ENCODE peak calls at places on chromosome 6, in six cellular contexts. One of them, this sample, is unnamed.
A peak's percentile ranks its signal among the peaks of the same experiment; 100 is the strongest.

GRCh38 chr6:47780510-47781356 is 1.1 kb upstream of the OPN5 start:
- DNase-seq in NCI-H2081: peak; percentile 67
- DNase-seq in NCI-H1092: peak; percentile 19
- DNase-seq in activated CD4-positive, CD25-positive, alpha-beta regulatory T cell: no peak
- DNase-seq in HEK293T: peak; percentile 59
- DNase-seq in A549: peak; percentile 33
- DNase-seq in this sample: no peak

GRCh38 chr6:56072856-56073255 is 174.5 kb downstream of the COL21A1 start:
- DNase-seq in NCI-H2081: no peak
- DNase-seq in NCI-H1092: no peak
- DNase-seq in activated CD4-positive, CD25-positive, alpha-beta regulatory T cell: no peak
- DNase-seq in HEK293T: no peak
- DNase-seq in A549: no peak
- DNase-seq in this sample: no peak

GRCh38 chr6:170227996-170228550 is 62.8 kb downstream of the DLL1 start:
- DNase-seq in NCI-H2081: no peak
- DNase-seq in NCI-H1092: no peak
- DNase-seq in activated CD4-positive, CD25-positive, alpha-beta regulatory T cell: no peak
- DNase-seq in HEK293T: no peak
- DNase-seq in A549: no peak
- DNase-seq in this sample: no peak

GRCh38 chr6:14925627-14926026 is 320.2 kb upstream of the JARID2 start:
- DNase-seq in NCI-H2081: no peak
- DNase-seq in NCI-H1092: no peak
- DNase-seq in activated CD4-positive, CD25-positive, alpha-beta regulatory T cell: no peak
- DNase-seq in HEK293T: no peak
- DNase-seq in A549: no peak
- DNase-seq in this sample: no peak

GRCh38 chr6:147909645-147910044 is 401.2 kb downstream of the SAMD5 start:
- DNase-seq in NCI-H2081: no peak
- DNase-seq in NCI-H1092: no peak
- DNase-seq in activated CD4-positive, CD25-positive, alpha-beta regulatory T cell: no peak
- DNase-seq in HEK293T: no peak
- DNase-seq in A549: no peak
- DNase-seq in this sample: no peak

GRCh38 chr6:161890959-161891358 is 617.1 kb upstream of the AGPAT4 start:
- DNase-seq in NCI-H2081: peak; percentile 1
- DNase-seq in NCI-H1092: no peak
- DNase-seq in activated CD4-positive, CD25-positive, alpha-beta regulatory T cell: no peak
- DNase-seq in HEK293T: peak; percentile 12
- DNase-seq in A549: no peak
- DNase-seq in this sample: no peak

GRCh38 chr6:22892452-22892851 is 323.1 kb downstream of the HDGFL1 start:
- DNase-seq in NCI-H2081: no peak
- DNase-seq in NCI-H1092: no peak
- DNase-seq in activated CD4-positive, CD25-positive, alpha-beta regulatory T cell: no peak
- DNase-seq in HEK293T: no peak
- DNase-seq in A549: peak; percentile 25
- DNase-seq in this sample: no peak

GRCh38 chr6:38567436-38567835 is 72.3 kb downstream of the BTBD9 start:
- DNase-seq in NCI-H2081: peak; percentile 42
- DNase-seq in NCI-H1092: no peak
- DNase-seq in activated CD4-positive, CD25-positive, alpha-beta regulatory T cell: no peak
- DNase-seq in HEK293T: no peak
- DNase-seq in A549: no peak
- DNase-seq in this sample: no peak

GRCh38 chr6:84197708-84198107 is 29.7 kb downstream of the CEP162 start:
- DNase-seq in NCI-H2081: no peak
- DNase-seq in NCI-H1092: no peak
- DNase-seq in activated CD4-positive, CD25-positive, alpha-beta regulatory T cell: no peak
- DNase-seq in HEK293T: no peak
- DNase-seq in A549: no peak
- DNase-seq in this sample: no peak

GRCh38 chr6:52187098-52187497 is 923 bp downstream of the IL17A start:
- DNase-seq in NCI-H2081: no peak
- DNase-seq in NCI-H1092: no peak
- DNase-seq in activated CD4-positive, CD25-positive, alpha-beta regulatory T cell: no peak
- DNase-seq in HEK293T: no peak
- DNase-seq in A549: no peak
- DNase-seq in this sample: no peak

GRCh38 chr6:131782764-131783163 is 25.1 kb upstream of the ENPP1 start:
- DNase-seq in NCI-H2081: peak; percentile 28
- DNase-seq in NCI-H1092: no peak
- DNase-seq in activated CD4-positive, CD25-positive, alpha-beta regulatory T cell: no peak
- DNase-seq in HEK293T: no peak
- DNase-seq in A549: no peak
- DNase-seq in this sample: no peak

GRCh38 chr6:136014454-136015421 is 163.2 kb downstream of the PDE7B start:
- DNase-seq in NCI-H2081: no peak
- DNase-seq in NCI-H1092: no peak
- DNase-seq in activated CD4-positive, CD25-positive, alpha-beta regulatory T cell: no peak
- DNase-seq in HEK293T: peak; percentile 38
- DNase-seq in A549: peak; percentile 60
- DNase-seq in this sample: no peak

GRCh38 chr6:142802124-142802523 is 142.9 kb downstream of the HIVEP2 start:
- DNase-seq in NCI-H2081: no peak
- DNase-seq in NCI-H1092: no peak
- DNase-seq in activated CD4-positive, CD25-positive, alpha-beta regulatory T cell: no peak
- DNase-seq in HEK293T: no peak
- DNase-seq in A549: peak; percentile 59
- DNase-seq in this sample: no peak

GRCh38 chr6:13574571-13575376 is at the start of gene SIRT5:
- DNase-seq in NCI-H2081: peak; percentile 91
- DNase-seq in NCI-H1092: peak; percentile 41
- DNase-seq in activated CD4-positive, CD25-positive, alpha-beta regulatory T cell: peak; percentile 46
- DNase-seq in HEK293T: peak; percentile 71
- DNase-seq in A549: peak; percentile 76
- DNase-seq in this sample: peak; percentile 57

GRCh38 chr6:145323652-145324051 is 411.7 kb downstream of the EPM2A start:
- DNase-seq in NCI-H2081: no peak
- DNase-seq in NCI-H1092: no peak
- DNase-seq in activated CD4-positive, CD25-positive, alpha-beta regulatory T cell: no peak
- DNase-seq in HEK293T: no peak
- DNase-seq in A549: no peak
- DNase-seq in this sample: no peak

GRCh38 chr6:75493400-75494064 is at the start of gene FILIP1:
- DNase-seq in NCI-H2081: no peak
- DNase-seq in NCI-H1092: no peak
- DNase-seq in activated CD4-positive, CD25-positive, alpha-beta regulatory T cell: no peak
- DNase-seq in HEK293T: peak; percentile 17
- DNase-seq in A549: no peak
- DNase-seq in this sample: no peak

GRCh38 chr6:85484941-85485340 is 35.1 kb downstream of the NT5E start:
- DNase-seq in NCI-H2081: peak; percentile 69
- DNase-seq in NCI-H1092: peak; percentile 20
- DNase-seq in activated CD4-positive, CD25-positive, alpha-beta regulatory T cell: no peak
- DNase-seq in HEK293T: no peak
- DNase-seq in A549: no peak
- DNase-seq in this sample: no peak

GRCh38 chr6:73704798-73705197 is 8.8 kb downstream of the CD109 start:
- DNase-seq in NCI-H2081: no peak
- DNase-seq in NCI-H1092: no peak
- DNase-seq in activated CD4-positive, CD25-positive, alpha-beta regulatory T cell: no peak
- DNase-seq in HEK293T: no peak
- DNase-seq in A549: no peak
- DNase-seq in this sample: no peak

GRCh38 chr6:42834056-42834455 is 45.4 kb upstream of the RPL7L1 start:
- DNase-seq in NCI-H2081: no peak
- DNase-seq in NCI-H1092: no peak
- DNase-seq in activated CD4-positive, CD25-positive, alpha-beta regulatory T cell: no peak
- DNase-seq in HEK293T: no peak
- DNase-seq in A549: no peak
- DNase-seq in this sample: no peak

GRCh38 chr6:41439524-41440418 is 104.4 kb downstream of the NCR2 start:
- DNase-seq in NCI-H2081: no peak
- DNase-seq in NCI-H1092: no peak
- DNase-seq in activated CD4-positive, CD25-positive, alpha-beta regulatory T cell: no peak
- DNase-seq in HEK293T: no peak
- DNase-seq in A549: no peak
- DNase-seq in this sample: no peak

GRCh38 chr6:20211941-20212391 is 303 bp downstream of the MBOAT1 start:
- DNase-seq in NCI-H2081: peak; percentile 62
- DNase-seq in NCI-H1092: no peak
- DNase-seq in activated CD4-positive, CD25-positive, alpha-beta regulatory T cell: no peak
- DNase-seq in HEK293T: no peak
- DNase-seq in A549: peak; percentile 28
- DNase-seq in this sample: no peak

GRCh38 chr6:5936611-5937010 is 70.1 kb downstream of the NRN1 start:
- DNase-seq in NCI-H2081: no peak
- DNase-seq in NCI-H1092: no peak
- DNase-seq in activated CD4-positive, CD25-positive, alpha-beta regulatory T cell: no peak
- DNase-seq in HEK293T: no peak
- DNase-seq in A549: no peak
- DNase-seq in this sample: no peak

GRCh38 chr6:127914240-127914639 is 13.4 kb upstream of the THEMIS start:
- DNase-seq in NCI-H2081: no peak
- DNase-seq in NCI-H1092: no peak
- DNase-seq in activated CD4-positive, CD25-positive, alpha-beta regulatory T cell: no peak
- DNase-seq in HEK293T: no peak
- DNase-seq in A549: no peak
- DNase-seq in this sample: no peak

GRCh38 chr6:16985484-16986284 is 116.2 kb upstream of the STMND1 start:
- DNase-seq in NCI-H2081: no peak
- DNase-seq in NCI-H1092: no peak
- DNase-seq in activated CD4-positive, CD25-positive, alpha-beta regulatory T cell: no peak
- DNase-seq in HEK293T: no peak
- DNase-seq in A549: no peak
- DNase-seq in this sample: no peak

GRCh38 chr6:99350573-99350972 is 1.1 kb upstream of the FAXC start:
- DNase-seq in NCI-H2081: peak; percentile 18
- DNase-seq in NCI-H1092: no peak
- DNase-seq in activated CD4-positive, CD25-positive, alpha-beta regulatory T cell: no peak
- DNase-seq in HEK293T: no peak
- DNase-seq in A549: no peak
- DNase-seq in this sample: no peak

GRCh38 chr6:19303381-19303780 is 533.8 kb upstream of the ID4 start:
- DNase-seq in NCI-H2081: peak; percentile 83
- DNase-seq in NCI-H1092: peak; percentile 76
- DNase-seq in activated CD4-positive, CD25-positive, alpha-beta regulatory T cell: no peak
- DNase-seq in HEK293T: no peak
- DNase-seq in A549: no peak
- DNase-seq in this sample: no peak

GRCh38 chr6:3356824-3357420 is 98.2 kb downstream of the PSMG4 start:
- DNase-seq in NCI-H2081: no peak
- DNase-seq in NCI-H1092: no peak
- DNase-seq in activated CD4-positive, CD25-positive, alpha-beta regulatory T cell: no peak
- DNase-seq in HEK293T: no peak
- DNase-seq in A549: peak; percentile 34
- DNase-seq in this sample: no peak

GRCh38 chr6:130742282-130742681 is 84.9 kb upstream of the SMLR1 start:
- DNase-seq in NCI-H2081: no peak
- DNase-seq in NCI-H1092: no peak
- DNase-seq in activated CD4-positive, CD25-positive, alpha-beta regulatory T cell: no peak
- DNase-seq in HEK293T: no peak
- DNase-seq in A549: no peak
- DNase-seq in this sample: no peak

GRCh38 chr6:157761926-157762325 is 61.1 kb upstream of the SNX9 start:
- DNase-seq in NCI-H2081: no peak
- DNase-seq in NCI-H1092: no peak
- DNase-seq in activated CD4-positive, CD25-positive, alpha-beta regulatory T cell: no peak
- DNase-seq in HEK293T: no peak
- DNase-seq in A549: no peak
- DNase-seq in this sample: no peak

GRCh38 chr6:5684320-5684719 is 322.4 kb downstream of the NRN1 start:
- DNase-seq in NCI-H2081: no peak
- DNase-seq in NCI-H1092: no peak
- DNase-seq in activated CD4-positive, CD25-positive, alpha-beta regulatory T cell: no peak
- DNase-seq in HEK293T: no peak
- DNase-seq in A549: no peak
- DNase-seq in this sample: no peak

GRCh38 chr6:33880746-33881145 is 76.9 kb upstream of the MLN start:
- DNase-seq in NCI-H2081: no peak
- DNase-seq in NCI-H1092: no peak
- DNase-seq in activated CD4-positive, CD25-positive, alpha-beta regulatory T cell: no peak
- DNase-seq in HEK293T: no peak
- DNase-seq in A549: no peak
- DNase-seq in this sample: no peak

GRCh38 chr6:112296122-112296521 is 41.8 kb upstream of the LAMA4 start:
- DNase-seq in NCI-H2081: no peak
- DNase-seq in NCI-H1092: no peak
- DNase-seq in activated CD4-positive, CD25-positive, alpha-beta regulatory T cell: no peak
- DNase-seq in HEK293T: peak; percentile 70
- DNase-seq in A549: peak; percentile 14
- DNase-seq in this sample: no peak

GRCh38 chr6:27296106-27296783 is 15.8 kb downstream of the POM121L2 start:
- DNase-seq in NCI-H2081: no peak
- DNase-seq in NCI-H1092: no peak
- DNase-seq in activated CD4-positive, CD25-positive, alpha-beta regulatory T cell: no peak
- DNase-seq in HEK293T: peak; percentile 55
- DNase-seq in A549: no peak
- DNase-seq in this sample: no peak

GRCh38 chr6:21121737-21122136 is 471.8 kb upstream of the SOX4 start:
- DNase-seq in NCI-H2081: no peak
- DNase-seq in NCI-H1092: no peak
- DNase-seq in activated CD4-positive, CD25-positive, alpha-beta regulatory T cell: no peak
- DNase-seq in HEK293T: no peak
- DNase-seq in A549: no peak
- DNase-seq in this sample: no peak

GRCh38 chr6:129859524-129859923 is 1.6 kb downstream of the TMEM244 start:
- DNase-seq in NCI-H2081: no peak
- DNase-seq in NCI-H1092: no peak
- DNase-seq in activated CD4-positive, CD25-positive, alpha-beta regulatory T cell: no peak
- DNase-seq in HEK293T: no peak
- DNase-seq in A549: no peak
- DNase-seq in this sample: no peak

GRCh38 chr6:87718662-87719433 is 16.8 kb upstream of the AKIRIN2 start:
- DNase-seq in NCI-H2081: no peak
- DNase-seq in NCI-H1092: no peak
- DNase-seq in activated CD4-positive, CD25-positive, alpha-beta regulatory T cell: no peak
- DNase-seq in HEK293T: no peak
- DNase-seq in A549: no peak
- DNase-seq in this sample: no peak

GRCh38 chr6:104509355-104509754 is 350.4 kb downstream of the HACE1 start:
- DNase-seq in NCI-H2081: peak; percentile 50
- DNase-seq in NCI-H1092: no peak
- DNase-seq in activated CD4-positive, CD25-positive, alpha-beta regulatory T cell: no peak
- DNase-seq in HEK293T: no peak
- DNase-seq in A549: no peak
- DNase-seq in this sample: no peak

GRCh38 chr6:157151029-157151428 is 172.3 kb downstream of the TMEM242 start:
- DNase-seq in NCI-H2081: no peak
- DNase-seq in NCI-H1092: no peak
- DNase-seq in activated CD4-positive, CD25-positive, alpha-beta regulatory T cell: no peak
- DNase-seq in HEK293T: no peak
- DNase-seq in A549: no peak
- DNase-seq in this sample: no peak

This sample was measured in T follicular helper cell.